ENCODE peak calls at places on chromosomes 11 and 22, in seven cellular contexts. T, B, V, Z, A, Y and N are unnamed samples.

GRCh38 chr11:18312663-18313420 is 9.1 kb downstream of the HPS5 start:
- DNase-seq in A (no peak), T (no peak), Y (no peak), V (no peak), Z (peak), B (no peak), N (no peak)

GRCh38 chr22:41147722-41148121 is 55.3 kb downstream of the EP300 start:
- DNase-seq in A (no peak), Z (no peak), B (no peak), Y (no peak), T (no peak), V (no peak), N (no peak)

GRCh38 chr22:42313804-42314581 is 43.5 kb upstream of the TCF20 start:
- DNase-seq in B (peak), T (no peak), Z (peak), V (peak), A (peak), Y (no peak), N (peak)

GRCh38 chr22:39617342-39617741 is 46.8 kb downstream of the CACNA1I start:
- DNase-seq in A (no peak), T (no peak), V (no peak), Z (no peak), B (peak), Y (peak), N (no peak)

GRCh38 chr11:72013765-72014711 is 15.3 kb downstream of the IL18BP start:
- DNase-seq in Z (no peak), V (no peak), A (no peak), B (no peak), Y (no peak), T (no peak), N (no peak)

GRCh38 chr11:121071456-121072236 is 29.4 kb upstream of the TECTA start:
- DNase-seq in B (peak), V (no peak), A (no peak), T (no peak), Y (no peak), Z (no peak), N (no peak)

GRCh38 chr11:76288166-76288978 is 82.1 kb upstream of the WNT11 start:
- DNase-seq in B (no peak), A (no peak), Z (no peak), V (no peak), T (no peak), Y (no peak), N (peak)

GRCh38 chr11:68471360-68472340 is 11.1 kb downstream of the PPP6R3 start:
- DNase-seq in B (no peak), A (no peak), Y (no peak), V (no peak), Z (peak), T (peak), N (peak)

GRCh38 chr11:77590194-77590591 is 440 bp downstream of the AQP11 start:
- DNase-seq in Y (peak), V (peak), T (no peak), Z (peak), B (peak), A (peak), N (no peak)

GRCh38 chr11:69587454-69588081 is 53.4 kb upstream of the CCND1 start:
- DNase-seq in A (no peak), Z (peak), B (no peak), V (no peak), Y (no peak), T (no peak), N (peak)

GRCh38 chr22:30371981-30372380 is 15.2 kb downstream of the CCDC157 start:
- DNase-seq in Y (no peak), B (peak), V (no peak), Z (no peak), T (no peak), A (peak), N (no peak)